ENCODE peak calls at places on chromosomes 5 and 9, in six cellular contexts. B is NCI-H2081 treated with DMSO at 0.1 percent for 48 hours; Z is activated T-cell treated with anti-CD3 and anti-CD28 coated beads, Interleukin-2, amount 50 U/mL, for 1 hour; N is glutamatergic neuron; I is CD4-positive, CD25-positive, alpha-beta regulatory T cell; F is activated T-helper 1 cell treated with anti-CD3 and anti-CD28 coated beads, Interleukin-12 subunit alpha, Interleukin-12 subunit beta, Interleukin-2, Interleukin-4 antibody, amounts not matched to agents 30 ng/mL and 10 ng/mL and 1 ng/mL, durations not matched to agents 14 hours and 24 hours and 36 hours. J is an unnamed sample.

GRCh38 chr5:43063731-43064171 is 23.6 kb upstream of the ANXA2R start:
- DNase-seq in B (no peak), Z (no peak), N (no peak), I (no peak), F (no peak), J (no peak)

GRCh38 chr5:133298447-133298846 is 246.6 kb downstream of the HSPA4 start:
- DNase-seq in B (no peak), Z (no peak), N (no peak), I (no peak), F (no peak), J (no peak)

GRCh38 chr9:110926828-110927227 is 111.4 kb downstream of the LPAR1 start:
- DNase-seq in B (no peak), Z (no peak), N (no peak), I (no peak), F (no peak), J (no peak)

GRCh38 chr9:108885643-108886348 is 23.7 kb downstream of the ACTL7A start:
- DNase-seq in B (no peak), Z (no peak), N (no peak), I (no peak), F (no peak), J (no peak)

GRCh38 chr5:9168791-9169611 is 376.9 kb downstream of the SEMA5A start:
- DNase-seq in B (no peak), Z (no peak), N (no peak), I (no peak), F (no peak), J (no peak)

GRCh38 chr5:109692011-109692410 is 2.3 kb downstream of the MAN2A1 start:
- DNase-seq in B (no peak), Z (no peak), N (no peak), I (no peak), F (no peak), J (no peak)

GRCh38 chr5:79990205-79990597 is 861 bp downstream of the MTX3 start:
- DNase-seq in B (no peak), Z (no peak), N (no peak), I (no peak), F (no peak), J (no peak)

GRCh38 chr9:104280216-104280585 is 186.1 kb downstream of the SMC2 start:
- DNase-seq in B (no peak), Z (no peak), N (no peak), I (no peak), F (no peak), J (no peak)

GRCh38 chr9:127187231-127187956 is 65.0 kb upstream of the ANGPTL2 start:
- DNase-seq in B (no peak), Z (no peak), N (peak; percentile 2), I (no peak), F (no peak), J (no peak)

GRCh38 chr5:115948013-115948605 is 14.2 kb upstream of the LVRN start:
- DNase-seq in B (no peak), Z (no peak), N (no peak), I (no peak), F (no peak), J (no peak)

GRCh38 chr9:94746541-94747505 is 20.3 kb downstream of the AOPEP start:
- DNase-seq in B (no peak), Z (no peak), N (no peak), I (no peak), F (no peak), J (peak; percentile 73)

GRCh38 chr5:1513326-1514026 is 10.3 kb downstream of the LPCAT1 start:
- DNase-seq in B (no peak), Z (no peak), N (peak; percentile 12), I (no peak), F (no peak), J (no peak)

GRCh38 chr5:116075117-116075910 is 9.5 kb upstream of the COMMD10 start:
- DNase-seq in B (no peak), Z (no peak), N (no peak), I (no peak), F (no peak), J (peak; percentile 27)

GRCh38 chr9:129709471-129710460 is 43.1 kb downstream of the PTGES start:
- DNase-seq in B (no peak), Z (no peak), N (no peak), I (no peak), F (no peak), J (no peak)

GRCh38 chr5:105924366-105924765 is 1746.4 kb downstream of the EFNA5 start:
- DNase-seq in B (no peak), Z (no peak), N (no peak), I (no peak), F (no peak), J (no peak)

GRCh38 chr5:174692381-174692780 is 32.0 kb upstream of the MSX2 start:
- DNase-seq in B (no peak), Z (no peak), N (no peak), I (no peak), F (no peak), J (no peak)